ENCODE peak calls at places on chromosomes 2 and 18, in seven cellular contexts. N is GM23248; E is stimulated activated CD4-positive, alpha-beta T cell treated with anti-CD3 and anti-CD28 coated beads, Interleukin-12 subunit alpha, Interleukin-12 subunit beta, amount 100 ng/mL, for 4 hours; W is putamen; T is NB4; G is Kasumi-1; D is astrocyte. V is an unnamed sample.

GRCh38 chr18:46419391-46420141 is 237.5 kb downstream of the LOXHD1 start:
- DNase-seq in N (no peak), E (no peak), W (no peak), T (no peak), G (no peak), D (no peak), V (no peak)

GRCh38 chr2:60963176-60963575 is 54.3 kb upstream of the PEX13 start:
- DNase-seq in N (no peak), E (no peak), W (no peak), T (no peak), G (no peak), D (no peak), V (no peak)

GRCh38 chr2:67662222-67662621 is 265.1 kb downstream of the ETAA1 start:
- DNase-seq in N (no peak), E (no peak), W (no peak), T (no peak), G (no peak), D (no peak), V (no peak)

GRCh38 chr2:204899983-204900382 is 354.7 kb downstream of the PARD3B start:
- DNase-seq in N (no peak), E (no peak), W (no peak), T (no peak), G (no peak), D (no peak), V (no peak)

GRCh38 chr2:174815524-174815923 is 51.3 kb upstream of the CHRNA1 start:
- DNase-seq in N (peak), E (no peak), W (no peak), T (no peak), G (no peak), D (peak), V (no peak)

GRCh38 chr2:236309669-236310029 is 45.4 kb upstream of the ASB18 start:
- DNase-seq in N (peak), E (no peak), W (no peak), T (peak), G (no peak), D (peak), V (peak)

GRCh38 chr2:142965464-142965863 is 88.0 kb downstream of the KYNU start:
- DNase-seq in N (peak), E (no peak), W (no peak), T (no peak), G (no peak), D (peak), V (no peak)

GRCh38 chr2:41869542-41870256 is 178.1 kb upstream of the PKDCC start:
- DNase-seq in N (peak), E (peak), W (peak), T (peak), G (peak), D (no peak), V (peak)

GRCh38 chr18:36296591-36297418 is 708 bp upstream of the FHOD3 start:
- DNase-seq in N (peak), E (peak), W (peak), T (peak), G (peak), D (peak), V (no peak)

GRCh38 chr2:29706171-29706690 is 215.2 kb downstream of the ALK start:
- DNase-seq in N (no peak), E (no peak), W (no peak), T (no peak), G (no peak), D (peak), V (no peak)

V was measured in SHP77 treated with DMSO at 0.1 percent for 48 hours.